ENCODE peak calls at places on chromosome 17, in five cellular contexts. N is cardiac muscle cell; J is vagina; P is ascending aorta; S is CD8-positive, alpha-beta T cell. F is an unnamed sample.

GRCh38 chr17:66843606-66844005 is 8.7 kb downstream of the CACNG5 start:
- DNase-seq in N (no peak), J (no peak), P (no peak), S (no peak), F (no peak)

GRCh38 chr17:12024332-12024731 is 3.7 kb downstream of the MAP2K4 start:
- DNase-seq in N (no peak), J (no peak), P (no peak), S (no peak), F (no peak)

GRCh38 chr17:607341-608060 is 107.1 kb downstream of the VPS53 start:
- DNase-seq in N (no peak), J (no peak), P (no peak), S (no peak), F (no peak)

GRCh38 chr17:72968798-72969197 is 123.7 kb downstream of the SLC39A11 start:
- DNase-seq in N (no peak), J (no peak), P (no peak), S (no peak), F (no peak)

GRCh38 chr17:77297693-77298666 is 157.2 kb downstream of the SEC14L1 start:
- DNase-seq in N (no peak), J (no peak), P (no peak), S (no peak), F (no peak)

GRCh38 chr17:48278755-48279491 is 151.1 kb downstream of the SKAP1 start:
- DNase-seq in N (no peak), J (no peak), P (no peak), S (no peak), F (no peak)

GRCh38 chr17:82050761-82051641 is 610 bp downstream of the RFNG start:
- DNase-seq in N (peak), J (no peak), P (no peak), S (no peak), F (no peak)

GRCh38 chr17:4901648-4902344 is 1.1 kb downstream of the CHRNE start:
- DNase-seq in N (no peak), J (no peak), P (no peak), S (no peak), F (no peak)

GRCh38 chr17:78088529-78088928 is 40.0 kb downstream of the TMC6 start:
- DNase-seq in N (no peak), J (no peak), P (no peak), S (no peak), F (no peak)

GRCh38 chr17:31093866-31094599 is 744 bp upstream of the NF1 start:
- DNase-seq in N (no peak), J (no peak), P (no peak), S (no peak), F (no peak)

GRCh38 chr17:41354538-41354937 is 3.9 kb upstream of the KRT33A start:
- DNase-seq in N (no peak), J (no peak), P (no peak), S (no peak), F (no peak)

GRCh38 chr17:37650419-37651003 is 7.3 kb upstream of the DDX52 start:
- DNase-seq in N (peak), J (no peak), P (no peak), S (no peak), F (no peak)

GRCh38 chr17:27459433-27459832 is 3.2 kb downstream of the KSR1 start:
- DNase-seq in N (no peak), J (no peak), P (no peak), S (no peak), F (no peak)

GRCh38 chr17:80104956-80105375 is 3.6 kb downstream of the GAA start:
- DNase-seq in N (no peak), J (no peak), P (no peak), S (no peak), F (no peak)

GRCh38 chr17:81831957-81832607 is 1.0 kb downstream of the MCRIP1 start:
- DNase-seq in N (no peak), J (no peak), P (no peak), S (no peak), F (no peak)

GRCh38 chr17:56599566-56599965 is 6.1 kb downstream of the NOG start:
- DNase-seq in N (no peak), J (no peak), P (no peak), S (no peak), F (no peak)

GRCh38 chr17:56596741-56597494 is 3.4 kb downstream of the NOG start:
- DNase-seq in N (peak), J (no peak), P (no peak), S (no peak), F (no peak)

GRCh38 chr17:56597495-56597990 is 4.0 kb downstream of the NOG start:
- DNase-seq in N (peak), J (no peak), P (no peak), S (no peak), F (no peak)

GRCh38 chr17:56599093-56599492 is 5.6 kb downstream of the NOG start:
- DNase-seq in N (no peak), J (no peak), P (no peak), S (no peak), F (no peak)

DNA sequence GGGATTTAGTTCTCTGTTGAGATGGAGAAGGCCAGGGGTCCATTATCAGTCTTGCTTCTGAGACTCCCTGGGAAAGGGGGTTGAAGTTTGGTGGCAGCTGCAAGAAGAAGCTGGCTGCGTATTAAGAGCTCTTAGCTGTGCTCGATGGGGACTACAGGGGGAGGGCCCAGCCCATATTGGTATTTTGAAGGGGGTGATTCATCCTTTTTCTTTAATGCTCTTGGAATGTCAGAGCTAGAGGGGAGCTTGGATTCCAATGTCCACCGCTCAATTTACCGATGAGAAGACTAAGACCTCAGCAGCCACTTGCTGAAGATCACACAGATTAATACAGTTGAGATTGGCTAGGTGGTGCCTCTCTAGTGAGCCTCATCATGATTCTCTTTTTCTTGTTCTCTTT is 5.0 kb downstream of the NOG start:
- DNase-seq in N (no peak), J (no peak), P (no peak), S (no peak), F (no peak)
- TF ChIP-seq CTCF in N (no peak), J (no peak), P (no peak), S (no peak), F (no peak)

GRCh38 chr17:2064980-2065785 is 10.3 kb downstream of the HIC1 start:
- DNase-seq in N (no peak), J (no peak), P (no peak), S (no peak), F (no peak)
- TF ChIP-seq CTCF in N (peak), J (no peak), P (no peak), S (no peak), F (peak)

DNA sequence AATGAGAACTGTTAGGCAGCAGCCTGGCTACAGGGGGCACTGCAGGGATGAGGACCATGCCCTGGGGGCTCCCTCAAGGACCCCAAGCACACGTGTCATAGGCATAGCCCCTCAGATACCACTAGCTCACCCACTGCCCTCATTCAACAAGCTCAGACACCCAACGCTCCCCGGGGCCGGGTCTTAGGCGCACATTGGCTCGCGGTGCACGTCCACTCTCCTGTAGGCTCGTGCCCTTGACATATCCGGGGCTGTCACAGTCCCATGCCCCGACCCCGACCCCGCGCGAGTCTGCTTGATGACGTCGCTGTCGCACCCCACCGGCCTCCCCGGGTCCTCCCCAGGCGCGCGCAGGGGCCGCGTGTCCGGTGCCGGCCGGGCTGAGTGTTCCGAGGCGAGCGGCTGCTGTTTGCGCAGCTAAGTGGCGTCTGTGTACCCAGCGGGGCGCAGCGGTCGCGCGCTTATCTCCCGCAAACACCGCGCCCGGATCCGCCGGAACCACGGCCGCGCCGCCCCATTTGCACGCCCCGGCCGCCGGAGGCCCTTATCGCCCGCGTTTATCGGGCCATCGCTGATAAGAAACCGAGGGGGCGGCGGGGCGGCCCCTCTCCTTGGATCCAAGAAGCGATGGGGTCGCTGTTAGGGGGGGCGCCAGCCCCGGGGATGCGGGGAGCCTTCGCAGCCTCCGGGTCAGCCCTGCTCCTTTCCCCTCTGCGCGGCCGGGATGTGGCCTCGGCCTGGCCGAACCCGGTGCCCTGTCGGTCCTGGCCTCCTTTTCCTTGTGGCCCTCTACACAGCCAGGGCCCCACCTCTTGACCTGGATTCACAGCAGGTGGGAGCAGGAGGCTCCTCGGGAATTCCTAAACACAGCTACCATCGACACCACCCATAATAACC is 20.7 kb upstream of the NAGS start:
- DNase-seq in N (peak), J (no peak), P (no peak), S (no peak), F (no peak)
- TF ChIP-seq CTCF in N (peak), J (no peak), P (no peak), S (no peak), F (peak)

GRCh38 chr17:59369026-59369724 is 37.7 kb downstream of the YPEL2 start:
- DNase-seq in N (no peak), J (no peak), P (no peak), S (no peak), F (no peak)

GRCh38 chr17:59373879-59374495 is 42.5 kb downstream of the YPEL2 start:
- DNase-seq in N (no peak), J (no peak), P (no peak), S (no peak), F (peak)

GRCh38 chr17:59372138-59372751 is 40.8 kb downstream of the YPEL2 start:
- DNase-seq in N (peak), J (no peak), P (no peak), S (no peak), F (peak)

GRCh38 chr17:59370580-59371299 is 39.3 kb downstream of the YPEL2 start:
- DNase-seq in N (no peak), J (no peak), P (no peak), S (no peak), F (no peak)

DNA sequence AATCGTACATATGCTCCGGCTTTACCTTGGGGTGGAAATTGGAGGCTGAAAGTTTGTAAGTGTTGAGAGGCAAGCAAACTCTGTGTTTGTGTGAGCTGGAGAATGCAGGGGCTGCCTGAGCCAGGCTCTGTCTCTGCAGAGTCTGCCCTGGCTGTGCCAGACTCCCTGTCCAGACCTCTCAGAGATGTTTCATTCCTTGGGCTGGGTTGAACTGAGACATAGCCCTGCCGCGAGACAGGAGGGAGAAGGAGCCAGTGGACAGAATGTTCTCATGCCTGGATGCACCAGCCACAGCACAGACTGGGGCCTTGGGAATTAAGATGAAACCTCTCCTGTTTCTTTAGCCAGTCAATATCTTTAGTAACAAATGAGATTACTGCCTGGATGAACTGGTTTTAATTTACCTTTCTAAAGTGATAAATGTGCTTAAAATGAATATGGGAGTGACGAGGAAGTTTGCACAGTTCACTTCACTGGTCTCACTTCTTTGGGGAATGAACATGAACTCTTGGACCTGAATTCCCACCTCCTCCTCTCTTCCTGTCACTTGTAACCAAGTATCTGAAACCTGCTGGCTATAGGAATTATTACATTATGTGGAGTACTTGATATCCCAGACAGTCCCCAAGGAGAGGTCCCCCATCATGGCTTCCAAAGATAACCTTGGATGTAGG is 40.1 kb downstream of the YPEL2 start:
- DNase-seq in N (no peak), J (no peak), P (peak), S (no peak), F (no peak)
- TF ChIP-seq CTCF in N (no peak), J (no peak), P (no peak), S (no peak), F (no peak)

GRCh38 chr17:17972952-17973254 is 241 bp downstream of the DRC3 start:
- DNase-seq in N (no peak), J (no peak), P (no peak), S (no peak), F (no peak)

GRCh38 chr17:17970699-17971430 is 1.3 kb downstream of the TOM1L2 start:
- DNase-seq in N (no peak), J (no peak), P (no peak), S (no peak), F (no peak)

GRCh38 chr17:17972126-17972951 is at the start of the genes DRC3 and TOM1L2:
- DNase-seq in N (peak), J (peak), P (peak), S (peak), F (peak)

GRCh38 chr17:17975441-17975840 is 2.8 kb downstream of the DRC3 start:
- DNase-seq in N (no peak), J (no peak), P (no peak), S (no peak), F (no peak)

GRCh38 chr17:17971431-17972125 is 622 bp downstream of the TOM1L2 start:
- DNase-seq in N (peak), J (peak), P (no peak), S (no peak), F (no peak)
- TF ChIP-seq CTCF in N (no peak), J (no peak), P (no peak), S (no peak), F (no peak)

DNA sequence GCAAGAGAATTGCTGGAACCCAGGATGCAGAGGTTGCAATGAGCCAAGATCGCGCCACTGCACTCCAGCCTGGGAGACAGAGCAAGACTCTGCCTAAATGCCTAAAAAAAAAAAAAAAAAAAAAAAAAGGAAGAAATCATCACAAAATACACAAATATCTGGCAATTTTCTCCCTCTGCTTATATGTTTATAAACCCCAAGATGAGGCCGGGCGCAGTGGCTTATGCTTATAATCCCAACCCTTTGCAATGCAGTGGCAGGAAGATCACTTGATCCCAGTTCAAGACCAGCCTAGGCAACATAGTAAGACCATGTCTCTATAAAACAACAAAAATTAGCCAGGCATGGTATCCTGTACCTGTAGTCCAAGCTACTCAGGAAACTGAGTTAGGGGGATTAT is 21.5 kb downstream of the MED1 start:
- DNase-seq in N (no peak), J (no peak), P (no peak), S (no peak), F (no peak)
- TF ChIP-seq CTCF in N (no peak), J (no peak), P (no peak), S (no peak), F (no peak)

GRCh38 chr17:35142467-35142796 is 329 bp upstream of the NLE1 start:
- DNase-seq in N (no peak), J (no peak), P (no peak), S (no peak), F (no peak)

GRCh38 chr17:35138218-35138617 is 3.9 kb downstream of the NLE1 start:
- DNase-seq in N (no peak), J (no peak), P (no peak), S (no peak), F (no peak)

GRCh38 chr17:35144840-35145239 is 2.7 kb upstream of the NLE1 start:
- DNase-seq in N (no peak), J (no peak), P (no peak), S (no peak), F (no peak)

GRCh38 chr17:35146214-35146833 is 1.3 kb upstream of the UNC45B start:
- DNase-seq in N (peak), J (no peak), P (no peak), S (no peak), F (no peak)

GRCh38 chr17:35141681-35142466 is at the start of gene NLE1:
- DNase-seq in N (peak), J (no peak), P (no peak), S (peak), F (no peak)
- TF ChIP-seq CTCF in N (peak), J (peak), P (peak), S (peak), F (peak)

F was measured in AG09309.